ENCODE peak calls at places on chromosomes 5 and 9, in nine cellular contexts. Y, N, C, B, E, S, U, D and W are unnamed samples.

GRCh38 chr9:81671880-81672280 is 17.5 kb downstream of the TLE1 start:
- DNase-seq in C (no peak), S (peak), Y (peak), U (peak), N (peak), D (no peak), B (peak), E (no peak), W (no peak)

GRCh38 chr9:33416996-33417395 is 14.6 kb upstream of the AQP7 start:
- DNase-seq in C (no peak), U (no peak), B (no peak), S (no peak), D (no peak), Y (no peak), N (no peak), E (no peak), W (no peak)

GRCh38 chr9:107389617-107390071 is 99.9 kb downstream of the KLF4 start:
- DNase-seq in C (no peak), Y (peak), N (peak), D (no peak), E (no peak), S (no peak), U (peak), B (peak), W (peak)

GRCh38 chr5:177601577-177602457 is 1.9 kb downstream of the B4GALT7 start:
- DNase-seq in N (peak), B (no peak), U (no peak), D (no peak), C (peak), E (peak), S (peak), Y (no peak), W (peak)

GRCh38 chr5:2582507-2582906 is 169.0 kb downstream of the IRX2 start:
- DNase-seq in Y (no peak), E (no peak), U (no peak), D (no peak), N (no peak), C (no peak), B (no peak), S (no peak), W (no peak)

GRCh38 chr9:130537346-130538050 is 41.9 kb upstream of the FUBP3 start:
- DNase-seq in U (no peak), D (no peak), Y (no peak), B (no peak), N (no peak), C (no peak), S (peak), E (no peak), W (no peak)

GRCh38 chr5:180825768-180826525 is 23.3 kb upstream of the MGAT1 start:
- DNase-seq in U (peak), B (peak), C (no peak), S (no peak), D (no peak), Y (no peak), E (no peak), N (no peak), W (peak)

GRCh38 chr9:615756-616155 is 225.7 kb upstream of the DMRT1 start:
- DNase-seq in Y (no peak), E (no peak), N (no peak), C (no peak), B (no peak), D (no peak), S (no peak), U (no peak), W (no peak)

GRCh38 chr5:34044950-34045525 is 2.0 kb upstream of the C1QTNF3 start:
- DNase-seq in N (no peak), C (no peak), Y (no peak), U (no peak), B (no peak), E (no peak), D (no peak), S (no peak), W (no peak)

GRCh38 chr9:841371-842209 is at the start of gene DMRT1:
- DNase-seq in B (no peak), S (no peak), D (no peak), C (peak), Y (no peak), E (no peak), N (peak), U (no peak), W (no peak)

GRCh38 chr5:72096602-72097205 is 10.6 kb upstream of the MAP1B start:
- DNase-seq in S (no peak), B (no peak), E (no peak), Y (no peak), D (no peak), N (no peak), C (no peak), U (no peak), W (no peak)

GRCh38 chr5:19498852-19499251 is 489.1 kb downstream of the CDH18 start:
- DNase-seq in S (no peak), N (no peak), C (no peak), E (no peak), B (no peak), D (no peak), U (no peak), Y (no peak), W (no peak)
- TF ChIP-seq CTCF in S (no peak), N (no peak), C (no peak), E (no peak), B (no peak), D (no peak), U (no peak), Y (no peak), W (no peak)

GRCh38 chr5:103393131-103393754 is 134.7 kb downstream of the MACIR start:
- DNase-seq in S (peak), Y (peak), U (no peak), N (no peak), C (peak), E (no peak), D (no peak), B (peak), W (no peak)

GRCh38 chr5:103402861-103403260 is 144.3 kb downstream of the MACIR start:
- DNase-seq in E (no peak), U (no peak), C (no peak), D (no peak), S (no peak), N (no peak), B (no peak), Y (no peak), W (no peak)

GRCh38 chr5:103394676-103395075 is 136.1 kb downstream of the MACIR start:
- DNase-seq in U (no peak), S (no peak), E (no peak), D (no peak), Y (no peak), N (no peak), C (no peak), B (no peak), W (no peak)

GRCh38 chr5:103397996-103398581 is 139.5 kb downstream of the MACIR start:
- DNase-seq in C (no peak), N (no peak), U (no peak), D (no peak), Y (no peak), S (no peak), E (no peak), B (no peak), W (no peak)
- H3K4me3 ChIP-seq in C (no peak), N (no peak), U (no peak), D (no peak), Y (no peak), S (no peak), E (no peak), B (no peak), W (no peak)

GRCh38 chr5:132267166-132267739 is 9.8 kb downstream of the PDLIM4 start:
- DNase-seq in U (peak), B (no peak), N (no peak), E (no peak), C (no peak), Y (no peak), D (no peak), S (no peak), W (no peak)

GRCh38 chr5:132266836-132267160 is 9.3 kb downstream of the PDLIM4 start:
- DNase-seq in C (no peak), B (no peak), U (no peak), N (no peak), E (no peak), D (no peak), S (no peak), Y (no peak), W (no peak)

GRCh38 chr5:132265336-132266030 is 8.0 kb downstream of the PDLIM4 start:
- DNase-seq in N (no peak), B (peak), D (peak), Y (no peak), U (peak), C (no peak), E (no peak), S (no peak), W (peak)

GRCh38 chr5:132264546-132265335 is 7.2 kb downstream of the PDLIM4 start:
- DNase-seq in S (no peak), U (peak), B (no peak), D (no peak), E (no peak), Y (no peak), C (no peak), N (no peak), W (peak)

GRCh38 chr5:132266031-132266835 is 8.7 kb downstream of the PDLIM4 start:
- DNase-seq in Y (no peak), S (no peak), E (no peak), C (no peak), N (no peak), B (no peak), U (peak), D (no peak), W (no peak)
- H3K27ac ChIP-seq in Y (no peak), S (no peak), E (no peak), C (no peak), N (no peak), B (peak), U (peak), D (peak), W (peak)

GRCh38 chr9:38418366-38418765 is 5.9 kb downstream of the IGFBPL1 start:
- DNase-seq in B (peak), D (no peak), Y (no peak), E (no peak), N (no peak), S (no peak), U (no peak), C (no peak), W (no peak)

GRCh38 chr9:38419216-38419615 is 5.0 kb downstream of the IGFBPL1 start:
- DNase-seq in C (peak), B (peak), E (no peak), N (no peak), Y (no peak), S (no peak), D (no peak), U (no peak), W (no peak)

GRCh38 chr9:38416461-38416860 is 7.8 kb downstream of the IGFBPL1 start:
- DNase-seq in Y (no peak), C (no peak), D (no peak), E (no peak), U (no peak), S (no peak), N (no peak), B (no peak), W (no peak)

GRCh38 chr9:38415846-38416245 is 8.4 kb downstream of the IGFBPL1 start:
- DNase-seq in U (no peak), B (peak), S (no peak), D (no peak), Y (no peak), C (peak), E (no peak), N (no peak), W (no peak)

GRCh38 chr9:38417003-38417965 is 7.0 kb downstream of the IGFBPL1 start:
- DNase-seq in Y (no peak), D (no peak), N (no peak), B (peak), S (no peak), C (peak), U (no peak), E (peak), W (no peak)
- TF ChIP-seq CTCF in Y (peak), D (peak), N (peak), B (no peak), S (peak), C (peak), U (peak), E (peak), W (peak)

DNA sequence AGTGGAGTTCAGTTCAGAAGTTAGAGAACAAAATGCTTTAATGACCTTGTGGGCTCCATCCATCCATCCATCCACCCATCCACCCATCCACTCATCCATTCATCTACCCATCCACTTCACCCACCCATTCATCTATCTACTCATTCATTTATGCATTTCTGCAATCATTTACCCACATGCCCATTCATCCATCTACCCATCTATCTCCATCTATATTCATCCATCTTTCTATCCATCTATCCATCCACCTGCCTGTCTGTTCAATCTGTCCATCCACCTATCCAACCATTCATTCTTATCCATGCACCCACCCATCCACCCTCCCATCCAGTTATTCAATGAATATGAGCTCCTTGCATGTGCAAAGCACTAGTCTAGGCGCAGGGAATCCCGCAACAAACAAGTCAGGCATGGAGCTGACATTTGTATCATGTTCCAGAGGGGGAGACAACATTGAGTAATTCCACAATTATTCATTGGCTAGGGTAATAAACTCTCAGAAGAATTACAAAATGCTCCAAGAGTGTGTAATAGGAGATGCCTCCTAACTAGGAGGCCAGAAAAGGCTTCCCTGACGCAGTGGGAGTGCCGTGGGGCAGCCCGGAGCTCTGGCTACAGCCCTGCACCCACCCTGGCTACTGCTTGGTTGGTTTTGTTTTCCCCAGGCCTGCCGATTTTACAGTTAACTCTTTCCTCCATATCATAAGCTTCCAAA is 211.2 kb downstream of the NXNL2 start:
- DNase-seq in B (peak), U (peak), D (peak), Y (peak), C (no peak), N (no peak), S (no peak), E (no peak), W (no peak)
- H3K4me3 ChIP-seq in B (no peak), U (no peak), D (no peak), Y (no peak), C (no peak), N (no peak), S (no peak), E (no peak), W (no peak)

GRCh38 chr5:76691470-76692273 is 24.3 kb upstream of the F2R start:
- DNase-seq in S (no peak), C (peak), N (no peak), Y (no peak), B (no peak), E (no peak), U (no peak), D (no peak), W (no peak)
- H3K27ac ChIP-seq in S (no peak), C (no peak), N (peak), Y (peak), B (no peak), E (no peak), U (no peak), D (peak), W (peak)

DNA sequence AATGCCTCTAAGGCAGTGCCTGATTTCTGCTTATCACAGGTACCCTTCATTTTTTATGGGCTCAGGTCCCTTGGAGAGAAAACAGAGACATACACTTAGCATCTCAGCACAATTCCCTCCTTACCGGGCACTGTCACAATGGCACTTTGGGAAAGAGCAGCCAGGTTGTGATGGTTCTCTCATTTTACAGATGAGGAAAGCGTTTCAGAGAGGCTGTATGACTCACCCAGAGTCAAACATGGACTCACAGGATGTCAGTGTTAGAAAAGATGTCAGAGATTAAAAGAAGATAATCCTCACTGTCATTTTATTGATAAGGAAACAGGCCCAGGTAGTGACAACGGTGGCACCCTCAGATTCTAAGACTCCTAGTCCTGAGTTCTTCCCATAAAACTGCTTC is 12.0 kb upstream of the SLC31A2 start:
- DNase-seq in C (no peak), N (no peak), E (no peak), U (no peak), B (no peak), Y (no peak), S (no peak), D (no peak), W (no peak)
- TF ChIP-seq CTCF in C (no peak), N (no peak), E (no peak), U (no peak), B (no peak), Y (no peak), S (no peak), D (no peak), W (no peak)

GRCh38 chr5:3602713-3603502 is 7.3 kb downstream of the IRX1 start:
- DNase-seq in D (no peak), C (peak), S (peak), U (no peak), N (peak), Y (peak), E (no peak), B (no peak), W (no peak)
- H3K4me3 ChIP-seq in D (no peak), C (peak), S (peak), U (no peak), N (no peak), Y (peak), E (no peak), B (peak), W (peak)

GRCh38 chr9:126472931-126473330 is 140.8 kb upstream of the LMX1B start:
- DNase-seq in U (no peak), B (no peak), Y (no peak), D (no peak), C (no peak), N (no peak), S (no peak), E (no peak), W (no peak)
- H3K27ac ChIP-seq in U (no peak), B (no peak), Y (no peak), D (no peak), C (peak), N (no peak), S (no peak), E (no peak), W (no peak)

GRCh38 chr5:79829260-79829659 is 139.6 kb downstream of the CMYA5 start:
- DNase-seq in S (peak), C (peak), B (no peak), D (no peak), Y (no peak), E (peak), U (no peak), N (no peak), W (no peak)
- TF ChIP-seq CTCF in S (peak), C (peak), B (no peak), D (peak), Y (no peak), E (peak), U (no peak), N (peak), W (no peak)